ENCODE peak calls at places on chromosomes 3 and 15, in eight cellular contexts. J, K, Y, B, W, D, P and H are unnamed samples.

GRCh38 chr3:151283907-151284461 is 5.6 kb upstream of the P2RY14 start:
- DNase-seq in J (peak; percentile 45), K (no peak), Y (no peak), B (no peak), W (peak; percentile 64), D (peak; percentile 12), P (no peak), H (no peak)

GRCh38 chr3:72892081-72892763 is 4.4 kb downstream of the GXYLT2 start:
- DNase-seq in J (no peak), K (no peak), Y (no peak), B (peak; percentile 62), W (peak; percentile 98), D (peak; percentile 84), P (no peak), H (no peak)

GRCh38 chr3:185699927-185700326 is 113.8 kb downstream of the SENP2 start:
- DNase-seq in J (no peak), K (no peak), Y (no peak), B (no peak), W (no peak), D (no peak), P (no peak), H (no peak)

GRCh38 chr3:13177641-13178040 is 104.4 kb upstream of the IQSEC1 start:
- DNase-seq in J (no peak), K (no peak), Y (no peak), B (no peak), W (no peak), D (no peak), P (no peak), H (no peak)

GRCh38 chr3:159870723-159871122 is 117.9 kb upstream of the IL12A start:
- DNase-seq in J (no peak), K (no peak), Y (no peak), B (no peak), W (no peak), D (no peak), P (no peak), H (no peak)

GRCh38 chr15:58279654-58280053 is 141.5 kb downstream of the AQP9 start:
- DNase-seq in J (no peak), K (no peak), Y (no peak), B (no peak), W (no peak), D (no peak), P (no peak), H (no peak)

GRCh38 chr15:85430406-85431204 is 50.2 kb downstream of the AKAP13 start:
- DNase-seq in J (no peak), K (no peak), Y (no peak), B (peak; percentile 72), W (no peak), D (no peak), P (no peak), H (no peak)

GRCh38 chr3:10839167-10839566 is 23.1 kb downstream of the SLC6A11 start:
- DNase-seq in J (no peak), K (no peak), Y (no peak), B (no peak), W (no peak), D (no peak), P (no peak), H (no peak)

GRCh38 chr15:81504170-81504905 is 130.3 kb upstream of the TMC3 start:
- DNase-seq in J (no peak), K (no peak), Y (no peak), B (peak; percentile 52), W (peak; percentile 26), D (peak; percentile 79), P (no peak), H (no peak)

GRCh38 chr15:59251001-59251845 is 44.6 kb downstream of the LDHAL6B start:
- DNase-seq in J (no peak), K (no peak), Y (no peak), B (no peak), W (no peak), D (no peak), P (no peak), H (no peak)

GRCh38 chr3:186321746-186322145 is 40.3 kb downstream of the DGKG start:
- DNase-seq in J (no peak), K (no peak), Y (no peak), B (no peak), W (no peak), D (no peak), P (no peak), H (no peak)

GRCh38 chr3:105367063-105367405 is 325 bp downstream of the ALCAM start:
- DNase-seq in J (peak; percentile 13), K (peak; percentile 52), Y (no peak), B (no peak), W (no peak), D (peak; percentile 46), P (no peak), H (no peak)

GRCh38 chr15:96354731-96355560 is 24.4 kb downstream of the NR2F2 start:
- DNase-seq in J (no peak), K (no peak), Y (peak; percentile 57), B (no peak), W (peak; percentile 87), D (peak; percentile 79), P (no peak), H (no peak)

GRCh38 chr3:23051240-23052140 is 151.6 kb upstream of the UBE2E2 start:
- DNase-seq in J (no peak), K (no peak), Y (no peak), B (no peak), W (no peak), D (no peak), P (no peak), H (no peak)